ENCODE peak calls at places on chromosomes 4 and X, in eight cellular contexts. X is EL, Y is NCI-H1092, T is hypothalamus, W is NCI-H2029 treated with DMSO at 0.1 percent for 48 hours, U is LNCaP clone FGC, E is hippocampal formation, Z is SHP77. V is an unnamed sample.

GRCh38 chr4:34046580-34046979 is 2197.7 kb downstream of the ARAP2 start:
- DNase-seq in X (peak; percentile 56), Y (no peak), T (no peak), W (no peak), U (no peak), E (no peak), Z (no peak), V (no peak)

GRCh38 chr4:11424000-11424399 is 4.7 kb downstream of the HS3ST1 start:
- DNase-seq in X (no peak), Y (peak; percentile 37), T (no peak), W (no peak), U (no peak), E (no peak), Z (no peak), V (no peak)

GRCh38 chr4:147361726-147362125 is 119.2 kb upstream of the EDNRA start:
- DNase-seq in X (peak; percentile 87), Y (no peak), T (peak; percentile 17), W (no peak), U (no peak), E (no peak), Z (no peak), V (no peak)

GRCh38 chr4:69066945-69067344 is 29.3 kb upstream of the UGT2B7 start:
- DNase-seq in X (no peak), Y (no peak), T (no peak), W (no peak), U (no peak), E (no peak), Z (no peak), V (no peak)

GRCh38 chr4:136457004-136457403 is 1075.3 kb downstream of the PCDH18 start:
- DNase-seq in X (no peak), Y (no peak), T (no peak), W (no peak), U (no peak), E (no peak), Z (no peak), V (no peak)

GRCh38 chrX:817759-818158 is 187.2 kb downstream of the SHOX start:
- DNase-seq in X (no peak), Y (no peak), T (no peak), W (no peak), U (no peak), E (no peak), Z (no peak), V (no peak)

GRCh38 chrX:27186671-27187070 is 276.5 kb downstream of the PPP4R3C start:
- DNase-seq in X (peak; percentile 0), Y (peak; percentile 2), T (no peak), W (peak; percentile 1), U (no peak), E (no peak), Z (peak; percentile 2), V (peak; percentile 3)

GRCh38 chrX:49079489-49080428 is at the start of gene WDR45:
- DNase-seq in X (peak; percentile 72), Y (peak; percentile 21), T (peak; percentile 59), W (peak; percentile 8), U (no peak), E (peak; percentile 41), Z (peak; percentile 26), V (peak; percentile 7)

GRCh38 chrX:133444196-133444595 is 28.9 kb upstream of the GPC4 start:
- DNase-seq in X (no peak), Y (no peak), T (no peak), W (no peak), U (no peak), E (no peak), Z (no peak), V (no peak)

GRCh38 chr4:165767671-165768070 is 105.4 kb upstream of the TLL1 start:
- DNase-seq in X (no peak), Y (no peak), T (no peak), W (no peak), U (no peak), E (no peak), Z (no peak), V (no peak)

GRCh38 chrX:153351981-153352380 is 18.0 kb downstream of the ZNF275 start:
- DNase-seq in X (no peak), Y (no peak), T (no peak), W (peak; percentile 68), U (no peak), E (no peak), Z (no peak), V (no peak)

GRCh38 chrX:32421266-32421665 is 790.1 kb downstream of the DMD start:
- DNase-seq in X (no peak), Y (no peak), T (no peak), W (no peak), U (no peak), E (no peak), Z (no peak), V (no peak)

GRCh38 chr4:24604558-24605214 is 20.3 kb upstream of the DHX15 start:
- DNase-seq in X (no peak), Y (no peak), T (no peak), W (no peak), U (no peak), E (no peak), Z (no peak), V (no peak)

GRCh38 chrX:136347706-136348105 is 46.9 kb downstream of the ADGRG4 start:
- DNase-seq in X (no peak), Y (no peak), T (no peak), W (no peak), U (no peak), E (no peak), Z (no peak), V (no peak)

GRCh38 chr4:29970626-29971025 is 749.5 kb upstream of the PCDH7 start:
- DNase-seq in X (peak; percentile 58), Y (no peak), T (no peak), W (no peak), U (no peak), E (no peak), Z (no peak), V (no peak)

GRCh38 chr4:80434238-80434637 is 98.7 kb downstream of the CFAP299 start:
- DNase-seq in X (peak; percentile 28), Y (no peak), T (no peak), W (no peak), U (no peak), E (no peak), Z (no peak), V (no peak)

GRCh38 chr4:953574-953915 is 19.8 kb downstream of the DGKQ start:
- DNase-seq in X (no peak), Y (no peak), T (no peak), W (no peak), U (no peak), E (no peak), Z (no peak), V (no peak)

GRCh38 chrX:102712967-102713677 is 874 bp downstream of the GPRASP2 start:
- DNase-seq in X (peak; percentile 59), Y (peak; percentile 31), T (peak; percentile 2), W (no peak), U (no peak), E (peak; percentile 43), Z (no peak), V (no peak)

GRCh38 chr4:158778712-158779111 is 9.9 kb downstream of the FNIP2 start:
- DNase-seq in X (no peak), Y (no peak), T (no peak), W (peak; percentile 63), U (peak; percentile 75), E (no peak), Z (no peak), V (no peak)

GRCh38 chrX:119015407-119016242 is 41.2 kb downstream of the LONRF3 start:
- DNase-seq in X (peak; percentile 91), Y (no peak), T (no peak), W (no peak), U (no peak), E (no peak), Z (no peak), V (no peak)

GRCh38 chr4:42281324-42282020 is 115.8 kb upstream of the SHISA3 start:
- DNase-seq in X (no peak), Y (no peak), T (no peak), W (no peak), U (no peak), E (no peak), Z (no peak), V (no peak)

GRCh38 chr4:2750719-2751605 is 5.2 kb downstream of the TNIP2 start:
- DNase-seq in X (no peak), Y (no peak), T (no peak), W (no peak), U (no peak), E (no peak), Z (no peak), V (no peak)

GRCh38 chr4:168811793-168812651 is 198.0 kb downstream of the CBR4 start:
- DNase-seq in X (peak; percentile 75), Y (no peak), T (no peak), W (no peak), U (no peak), E (no peak), Z (no peak), V (no peak)

GRCh38 chrX:119406739-119407138 is 7.6 kb downstream of the SLC25A43 start:
- DNase-seq in X (peak; percentile 28), Y (no peak), T (no peak), W (no peak), U (no peak), E (no peak), Z (no peak), V (no peak)

GRCh38 chrX:138986235-138986634 is 274.7 kb upstream of the FGF13 start:
- DNase-seq in X (no peak), Y (no peak), T (no peak), W (no peak), U (no peak), E (no peak), Z (no peak), V (no peak)

GRCh38 chrX:52574416-52575275 is 57.8 kb upstream of the XAGE1B start:
- DNase-seq in X (peak; percentile 51), Y (peak; percentile 17), T (no peak), W (peak; percentile 3), U (peak; percentile 30), E (peak; percentile 47), Z (peak; percentile 85), V (peak; percentile 9)

GRCh38 chr4:145176641-145177432 is 3.6 kb downstream of the OTUD4 start:
- DNase-seq in X (no peak), Y (no peak), T (no peak), W (peak; percentile 37), U (peak; percentile 40), E (no peak), Z (no peak), V (no peak)

GRCh38 chr4:73648478-73648877 is 28.2 kb upstream of the RASSF6 start:
- DNase-seq in X (no peak), Y (peak; percentile 59), T (no peak), W (peak; percentile 88), U (no peak), E (no peak), Z (peak; percentile 7), V (no peak)

GRCh38 chrX:1466971-1467561 is 14.4 kb upstream of the ASMTL start:
- DNase-seq in X (no peak), Y (no peak), T (no peak), W (no peak), U (no peak), E (no peak), Z (no peak), V (no peak)

GRCh38 chr4:147933316-147933715 is 201.4 kb downstream of the ARHGAP10 start:
- DNase-seq in X (no peak), Y (no peak), T (no peak), W (no peak), U (no peak), E (no peak), Z (no peak), V (no peak)

GRCh38 chr4:73964862-73965611 is 16.8 kb downstream of the PF4 start:
- DNase-seq in X (peak; percentile 17), Y (no peak), T (no peak), W (no peak), U (no peak), E (no peak), Z (no peak), V (no peak)

GRCh38 chr4:18923496-18924161 is 902.1 kb upstream of the LCORL start:
- DNase-seq in X (no peak), Y (no peak), T (no peak), W (no peak), U (no peak), E (no peak), Z (no peak), V (no peak)

GRCh38 chrX:21374994-21375794 is 976 bp downstream of the CNKSR2 start:
- DNase-seq in X (no peak), Y (no peak), T (no peak), W (no peak), U (no peak), E (no peak), Z (no peak), V (no peak)

GRCh38 chrX:48045410-48046311 is 25.8 kb downstream of the ZNF630 start:
- DNase-seq in X (peak; percentile 25), Y (no peak), T (no peak), W (no peak), U (no peak), E (no peak), Z (no peak), V (no peak)